ENCODE peak calls at places on chromosomes 5 and 9, in ten cellular contexts. One of them, this sample, is unnamed.
A peak's percentile ranks its signal among the peaks of the same experiment; 100 is the strongest.

GRCh38 chr5:38190111-38190510 is 68.2 kb upstream of the EGFLAM start:
- DNase-seq in HCT116: no peak
- DNase-seq in H1: no peak
- DNase-seq in activated CD4-positive, alpha-beta T cell treated with anti-CD3 and anti-CD28 coated beads, Interleukin-2, amount 10 ng/mL, durations not matched to agents 7 days and 5 days: no peak
- DNase-seq in posterior vena cava: no peak
- DNase-seq in fibroblast of the conjunctiva: no peak
- DNase-seq in T-helper 9 cell: no peak
- DNase-seq in endothelial cell: no peak
- DNase-seq in heart left ventricle: no peak
- DNase-seq in H9: no peak
- DNase-seq in this sample: no peak

GRCh38 chr5:129096382-129096991 is 1.9 kb downstream of the ISOC1 start:
- DNase-seq in HCT116: no peak
- DNase-seq in H1: no peak
- DNase-seq in activated CD4-positive, alpha-beta T cell treated with anti-CD3 and anti-CD28 coated beads, Interleukin-2, amount 10 ng/mL, durations not matched to agents 7 days and 5 days: no peak
- DNase-seq in posterior vena cava: no peak
- DNase-seq in fibroblast of the conjunctiva: no peak
- DNase-seq in T-helper 9 cell: no peak
- DNase-seq in endothelial cell: no peak
- DNase-seq in heart left ventricle: no peak
- DNase-seq in H9: no peak
- DNase-seq in this sample: no peak

GRCh38 chr5:139650689-139651501 is 2.7 kb downstream of the CXXC5 start:
- DNase-seq in HCT116: no peak
- DNase-seq in H1: no peak
- DNase-seq in activated CD4-positive, alpha-beta T cell treated with anti-CD3 and anti-CD28 coated beads, Interleukin-2, amount 10 ng/mL, durations not matched to agents 7 days and 5 days: no peak
- DNase-seq in posterior vena cava: peak; percentile 82
- DNase-seq in fibroblast of the conjunctiva: no peak
- DNase-seq in T-helper 9 cell: no peak
- DNase-seq in endothelial cell: no peak
- DNase-seq in heart left ventricle: peak; percentile 90
- DNase-seq in H9: peak; percentile 83
- DNase-seq in this sample: no peak

GRCh38 chr9:18208166-18209059 is 265.5 kb upstream of the ADAMTSL1 start:
- DNase-seq in HCT116: no peak
- DNase-seq in H1: peak; percentile 46
- DNase-seq in activated CD4-positive, alpha-beta T cell treated with anti-CD3 and anti-CD28 coated beads, Interleukin-2, amount 10 ng/mL, durations not matched to agents 7 days and 5 days: no peak
- DNase-seq in posterior vena cava: no peak
- DNase-seq in fibroblast of the conjunctiva: peak; percentile 5
- DNase-seq in T-helper 9 cell: no peak
- DNase-seq in endothelial cell: peak; percentile 69
- DNase-seq in heart left ventricle: peak; percentile 26
- DNase-seq in H9: peak; percentile 76
- DNase-seq in this sample: peak; percentile 67

GRCh38 chr5:101915559-101915958 is 380.5 kb downstream of the SLCO4C1 start:
- DNase-seq in HCT116: no peak
- DNase-seq in H1: no peak
- DNase-seq in activated CD4-positive, alpha-beta T cell treated with anti-CD3 and anti-CD28 coated beads, Interleukin-2, amount 10 ng/mL, durations not matched to agents 7 days and 5 days: no peak
- DNase-seq in posterior vena cava: no peak
- DNase-seq in fibroblast of the conjunctiva: no peak
- DNase-seq in T-helper 9 cell: no peak
- DNase-seq in endothelial cell: no peak
- DNase-seq in heart left ventricle: no peak
- DNase-seq in H9: no peak
- DNase-seq in this sample: no peak

GRCh38 chr5:146451411-146451810 is 4.3 kb downstream of the TCERG1 start:
- DNase-seq in HCT116: no peak
- DNase-seq in H1: no peak
- DNase-seq in activated CD4-positive, alpha-beta T cell treated with anti-CD3 and anti-CD28 coated beads, Interleukin-2, amount 10 ng/mL, durations not matched to agents 7 days and 5 days: no peak
- DNase-seq in posterior vena cava: no peak
- DNase-seq in fibroblast of the conjunctiva: no peak
- DNase-seq in T-helper 9 cell: no peak
- DNase-seq in endothelial cell: no peak
- DNase-seq in heart left ventricle: no peak
- DNase-seq in H9: no peak
- DNase-seq in this sample: no peak

GRCh38 chr9:113712053-113712452 is 164.1 kb upstream of the ZNF618 start:
- DNase-seq in HCT116: no peak
- DNase-seq in H1: no peak
- DNase-seq in activated CD4-positive, alpha-beta T cell treated with anti-CD3 and anti-CD28 coated beads, Interleukin-2, amount 10 ng/mL, durations not matched to agents 7 days and 5 days: no peak
- DNase-seq in posterior vena cava: no peak
- DNase-seq in fibroblast of the conjunctiva: peak; percentile 65
- DNase-seq in T-helper 9 cell: no peak
- DNase-seq in endothelial cell: no peak
- DNase-seq in heart left ventricle: no peak
- DNase-seq in H9: no peak
- DNase-seq in this sample: no peak

GRCh38 chr5:117713585-117714198 is 1139.1 kb upstream of the SEMA6A start:
- DNase-seq in HCT116: peak; percentile 24
- DNase-seq in H1: no peak
- DNase-seq in activated CD4-positive, alpha-beta T cell treated with anti-CD3 and anti-CD28 coated beads, Interleukin-2, amount 10 ng/mL, durations not matched to agents 7 days and 5 days: no peak
- DNase-seq in posterior vena cava: no peak
- DNase-seq in fibroblast of the conjunctiva: no peak
- DNase-seq in T-helper 9 cell: no peak
- DNase-seq in endothelial cell: peak; percentile 6
- DNase-seq in heart left ventricle: no peak
- DNase-seq in H9: peak; percentile 17
- DNase-seq in this sample: no peak

GRCh38 chr9:120481842-120482241 is 98.1 kb downstream of the CDK5RAP2 start:
- DNase-seq in HCT116: no peak
- DNase-seq in H1: no peak
- DNase-seq in activated CD4-positive, alpha-beta T cell treated with anti-CD3 and anti-CD28 coated beads, Interleukin-2, amount 10 ng/mL, durations not matched to agents 7 days and 5 days: no peak
- DNase-seq in posterior vena cava: no peak
- DNase-seq in fibroblast of the conjunctiva: no peak
- DNase-seq in T-helper 9 cell: no peak
- DNase-seq in endothelial cell: no peak
- DNase-seq in heart left ventricle: no peak
- DNase-seq in H9: no peak
- DNase-seq in this sample: no peak